ENCODE peak calls at places on chromosomes 4 and X, in eight cellular contexts. A is breast epithelium, V is K562, Z is HL-60, D is HCT116, L is spleen, K is transverse colon, B is suprapubic skin. C is an unnamed sample.

GRCh38 chr4:183098080-183098722 is 856 bp upstream of the WWC2 start:
- DNase-seq in L (peak), D (no peak), Z (no peak), B (peak), V (peak), A (peak), K (peak), C (no peak)

GRCh38 chrX:132757066-132757623 is 201.3 kb downstream of the HS6ST2 start:
- DNase-seq in B (no peak), K (no peak), V (no peak), D (no peak), L (no peak), A (no peak), Z (no peak), C (no peak)

GRCh38 chr4:16029886-16030285 is 53.9 kb downstream of the PROM1 start:
- DNase-seq in Z (no peak), K (no peak), D (no peak), L (no peak), V (no peak), A (no peak), B (no peak), C (no peak)

GRCh38 chr4:98510757-98511517 is 147.5 kb downstream of the TSPAN5 start:
- DNase-seq in D (no peak), L (no peak), Z (peak), K (no peak), B (no peak), V (no peak), A (no peak), C (no peak)

GRCh38 chr4:59091376-59092142 is 1981.4 kb upstream of the IGFBP7 start:
- DNase-seq in D (no peak), Z (no peak), K (no peak), A (no peak), V (no peak), B (no peak), L (peak), C (no peak)

GRCh38 chrX:45903781-45904201 is 641.4 kb downstream of the ZNF674 start:
- DNase-seq in Z (no peak), K (no peak), A (no peak), B (no peak), D (no peak), L (no peak), V (no peak), C (no peak)

GRCh38 chr4:173333658-173334084 is 487 bp downstream of the HMGB2 start:
- DNase-seq in A (peak), B (peak), K (peak), Z (peak), L (peak), V (peak), D (no peak), C (no peak)

GRCh38 chr4:180810581-180810980 is 1432.6 kb upstream of the TENM3 start:
- DNase-seq in D (no peak), V (no peak), Z (no peak), B (no peak), L (no peak), A (no peak), K (no peak), C (no peak)

GRCh38 chrX:139831689-139832456 is 101.0 kb downstream of the ATP11C start:
- DNase-seq in L (no peak), Z (no peak), D (no peak), A (no peak), B (no peak), V (no peak), K (no peak), C (no peak)

GRCh38 chr4:28209371-28209924 is 1348.8 kb downstream of the STIM2 start:
- DNase-seq in Z (no peak), A (no peak), D (no peak), V (no peak), K (no peak), L (no peak), B (no peak), C (no peak)

GRCh38 chr4:5128569-5128968 is 77.3 kb downstream of the STK32B start:
- DNase-seq in D (no peak), Z (no peak), V (no peak), L (no peak), B (no peak), K (no peak), A (no peak), C (no peak)

GRCh38 chr4:34878961-34879360 is 1365.4 kb downstream of the ARAP2 start:
- DNase-seq in A (no peak), L (no peak), V (no peak), B (no peak), D (no peak), K (no peak), Z (no peak), C (no peak)

GRCh38 chr4:156101571-156101970 is 147.9 kb upstream of the CTSO start:
- DNase-seq in B (no peak), Z (no peak), K (no peak), D (no peak), A (no peak), L (no peak), V (no peak), C (no peak)

GRCh38 chrX:13009256-13009655 is 34.3 kb downstream of the TMSB4X start:
- DNase-seq in K (no peak), V (no peak), L (no peak), A (peak), Z (no peak), D (no peak), B (no peak), C (no peak)

GRCh38 chr4:146317783-146318182 is 103.4 kb downstream of the REELD1 start:
- DNase-seq in L (no peak), D (no peak), B (no peak), K (no peak), A (no peak), V (no peak), Z (no peak), C (no peak)

GRCh38 chrX:131053076-131053475 is 5.1 kb upstream of the ARHGAP36 start:
- DNase-seq in K (no peak), A (no peak), L (no peak), Z (no peak), D (no peak), V (no peak), B (no peak), C (no peak)
- TF ChIP-seq POLR2AphosphoS5 in K (no peak), A (no peak), L (no peak), Z (no peak), D (no peak), V (no peak), B (no peak), C (no peak)

GRCh38 chr4:94640151-94640550 is 117.6 kb upstream of the BMPR1B start:
- DNase-seq in L (no peak), A (no peak), D (no peak), K (no peak), V (no peak), B (no peak), Z (no peak), C (no peak)

GRCh38 chr4:94635172-94635571 is 122.6 kb upstream of the BMPR1B start:
- DNase-seq in K (no peak), Z (no peak), V (no peak), A (no peak), B (no peak), D (no peak), L (no peak), C (no peak)

GRCh38 chr4:94639298-94639697 is 118.5 kb upstream of the BMPR1B start:
- DNase-seq in Z (no peak), A (no peak), D (no peak), L (no peak), K (no peak), V (no peak), B (no peak), C (no peak)

GRCh38 chr4:94634266-94634665 is 123.5 kb upstream of the BMPR1B start:
- DNase-seq in A (no peak), V (no peak), Z (no peak), L (no peak), B (no peak), K (no peak), D (no peak), C (no peak)

DNA sequence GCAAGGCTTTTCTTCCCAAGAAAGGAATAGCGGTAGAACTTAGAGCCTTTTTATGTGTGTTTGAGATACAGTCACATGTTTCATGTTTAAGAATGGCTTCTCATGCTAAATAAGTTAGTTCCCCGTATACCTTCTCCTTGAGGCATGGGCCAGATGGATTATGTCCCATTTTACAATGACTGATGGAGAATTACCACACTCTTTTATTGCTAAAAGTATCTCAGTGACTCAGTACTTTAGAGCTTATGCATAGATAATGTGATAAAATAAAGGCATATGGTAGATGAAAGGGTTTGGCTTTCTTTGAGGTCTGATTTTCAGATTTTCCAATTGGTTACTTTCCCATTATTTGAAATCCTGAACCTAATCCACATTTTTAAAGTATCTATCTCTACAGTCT is 121.8 kb upstream of the BMPR1B start:
- DNase-seq in Z (no peak), B (no peak), V (no peak), D (no peak), A (no peak), L (no peak), K (no peak), C (no peak)
- H3K27ac ChIP-seq in Z (no peak), B (no peak), V (no peak), D (no peak), A (no peak), L (no peak), K (no peak), C (no peak)

GRCh38 chrX:154322890-154323289 is 27.3 kb downstream of the TKTL1 start:
- DNase-seq in V (no peak), A (no peak), D (no peak), K (no peak), B (no peak), L (peak), Z (no peak), C (no peak)

GRCh38 chrX:154321152-154321551 is 25.6 kb downstream of the TKTL1 start:
- DNase-seq in B (no peak), D (no peak), K (no peak), V (no peak), A (no peak), Z (no peak), L (peak), C (no peak)

GRCh38 chrX:154320406-154320805 is 24.8 kb downstream of the TKTL1 start:
- DNase-seq in A (no peak), V (no peak), D (no peak), L (peak), K (no peak), B (no peak), Z (no peak), C (no peak)

GRCh38 chrX:154323537-154323936 is 27.9 kb downstream of the TKTL1 start:
- DNase-seq in L (peak), B (no peak), K (no peak), D (no peak), Z (no peak), V (no peak), A (no peak), C (no peak)

DNA sequence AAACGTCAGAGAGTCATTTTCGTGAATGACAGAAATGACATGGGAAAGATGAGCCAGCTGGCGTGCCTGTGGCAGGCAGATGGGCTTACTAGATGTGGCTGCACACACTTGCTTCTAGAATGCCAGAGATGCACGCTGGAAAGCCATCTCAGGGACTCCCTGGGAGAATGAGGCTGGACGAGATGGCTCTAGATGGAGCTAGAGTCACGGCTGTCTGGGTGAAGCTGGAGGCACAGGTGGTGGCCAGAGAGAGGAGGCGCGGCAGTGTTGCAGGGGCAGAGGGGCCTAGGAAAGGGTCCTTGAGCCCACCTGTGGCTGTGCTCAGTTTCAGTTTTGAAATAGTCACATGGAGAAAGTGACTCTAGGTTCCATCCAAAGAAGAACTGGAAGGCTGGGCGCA is 26.0 kb downstream of the TKTL1 start:
- DNase-seq in A (no peak), V (no peak), Z (peak), B (no peak), L (peak), K (peak), D (no peak), C (no peak)
- TF ChIP-seq CTCF in A (no peak), V (peak), Z (no peak), B (no peak), L (no peak), K (no peak), D (no peak), C (peak)

GRCh38 chr4:140947507-140947906 is 185.8 kb downstream of the RNF150 start:
- DNase-seq in A (peak), B (no peak), K (peak), Z (no peak), D (no peak), L (no peak), V (no peak), C (no peak)

GRCh38 chr4:140955528-140956094 is 177.7 kb downstream of the RNF150 start:
- DNase-seq in D (no peak), A (no peak), B (no peak), K (no peak), L (no peak), V (no peak), Z (no peak), C (no peak)

GRCh38 chr4:140952709-140953108 is 180.6 kb downstream of the RNF150 start:
- DNase-seq in K (no peak), L (no peak), V (no peak), B (no peak), A (no peak), D (no peak), Z (no peak), C (no peak)
- TF ChIP-seq POLR2AphosphoS5 in K (no peak), L (no peak), V (no peak), B (no peak), A (no peak), D (no peak), Z (no peak), C (no peak)

DNA sequence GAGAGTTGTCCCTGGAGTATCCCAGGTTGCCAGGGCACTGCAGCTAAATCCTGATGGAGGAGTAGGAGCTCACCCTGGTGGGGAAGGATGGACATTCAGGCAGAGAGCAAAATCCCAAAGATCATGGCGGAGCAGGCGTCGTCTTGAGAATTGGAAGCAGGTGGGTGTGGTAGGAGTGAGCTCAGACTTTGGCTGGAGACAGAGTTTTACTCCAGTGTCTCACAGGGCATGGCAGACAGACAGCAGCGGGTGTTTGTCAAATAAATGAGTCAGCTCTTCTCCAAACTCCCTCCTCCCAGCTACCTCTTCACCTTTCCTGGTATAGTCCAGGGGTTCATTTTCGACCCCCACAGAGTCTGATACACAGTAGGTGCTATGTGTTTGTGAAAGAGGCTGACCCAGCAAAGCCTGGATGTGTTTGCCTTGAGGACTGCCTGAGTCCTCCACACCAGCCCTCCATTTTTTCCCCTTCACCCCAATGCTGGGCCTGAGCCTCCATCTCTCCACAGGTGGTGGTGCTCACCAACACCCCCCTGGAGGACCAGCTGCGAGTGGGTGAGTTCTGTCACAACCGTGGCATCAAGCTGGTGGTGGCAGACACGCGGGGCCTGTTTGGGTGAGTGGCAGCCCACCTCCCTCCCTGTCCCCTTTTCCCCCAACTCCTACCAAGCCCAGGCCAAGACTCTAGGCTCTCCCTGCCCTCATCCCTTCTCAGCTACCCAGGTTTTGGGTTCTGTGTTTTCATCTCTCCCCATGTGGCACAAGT is 6.9 kb downstream of the UBA1 start:
- DNase-seq in K (peak), B (no peak), L (no peak), D (no peak), Z (no peak), V (peak), A (peak), C (peak)
- H3K27ac ChIP-seq in K (peak), B (peak), L (no peak), D (no peak), Z (no peak), V (no peak), A (peak), C (no peak)

GRCh38 chr4:113907559-113907958 is 71.9 kb downstream of the ARSJ start:
- DNase-seq in B (no peak), K (no peak), A (no peak), D (no peak), L (no peak), V (no peak), Z (no peak), C (no peak)

GRCh38 chr4:113905301-113905700 is 74.1 kb downstream of the ARSJ start:
- DNase-seq in Z (no peak), L (no peak), K (no peak), B (no peak), V (no peak), D (no peak), A (no peak), C (no peak)

GRCh38 chr4:113908829-113909228 is 70.6 kb downstream of the ARSJ start:
- DNase-seq in L (no peak), A (no peak), Z (no peak), D (no peak), K (no peak), B (no peak), V (no peak), C (no peak)
- TF ChIP-seq CTCF in L (peak), A (no peak), Z (no peak), D (no peak), K (no peak), B (no peak), V (no peak), C (peak)

DNA sequence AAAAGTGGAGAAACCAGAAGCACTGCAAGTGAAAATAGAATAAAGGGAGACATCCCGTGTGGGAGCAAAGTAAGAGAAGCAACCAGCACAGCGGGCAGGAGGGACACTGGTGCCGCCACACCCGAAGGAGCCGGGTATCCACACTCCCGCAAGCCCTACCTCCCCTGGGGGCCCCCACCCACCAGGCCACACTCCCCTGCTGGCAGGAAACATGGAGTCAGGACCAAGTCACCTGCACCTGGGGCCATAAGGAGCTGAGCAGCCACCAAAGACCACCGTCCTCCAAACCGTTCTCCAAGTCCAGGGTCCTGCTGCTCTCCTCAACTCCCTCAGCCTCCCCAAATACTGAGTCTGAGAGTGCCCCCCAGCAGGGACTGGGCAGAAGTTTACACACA is 30.5 kb downstream of the FGFRL1 start:
- DNase-seq in A (no peak), Z (no peak), B (no peak), L (no peak), V (no peak), D (no peak), K (no peak), C (no peak)
- TF ChIP-seq POLR2AphosphoS5 in A (no peak), Z (no peak), B (no peak), L (no peak), V (no peak), D (no peak), K (no peak), C (no peak)

DNA sequence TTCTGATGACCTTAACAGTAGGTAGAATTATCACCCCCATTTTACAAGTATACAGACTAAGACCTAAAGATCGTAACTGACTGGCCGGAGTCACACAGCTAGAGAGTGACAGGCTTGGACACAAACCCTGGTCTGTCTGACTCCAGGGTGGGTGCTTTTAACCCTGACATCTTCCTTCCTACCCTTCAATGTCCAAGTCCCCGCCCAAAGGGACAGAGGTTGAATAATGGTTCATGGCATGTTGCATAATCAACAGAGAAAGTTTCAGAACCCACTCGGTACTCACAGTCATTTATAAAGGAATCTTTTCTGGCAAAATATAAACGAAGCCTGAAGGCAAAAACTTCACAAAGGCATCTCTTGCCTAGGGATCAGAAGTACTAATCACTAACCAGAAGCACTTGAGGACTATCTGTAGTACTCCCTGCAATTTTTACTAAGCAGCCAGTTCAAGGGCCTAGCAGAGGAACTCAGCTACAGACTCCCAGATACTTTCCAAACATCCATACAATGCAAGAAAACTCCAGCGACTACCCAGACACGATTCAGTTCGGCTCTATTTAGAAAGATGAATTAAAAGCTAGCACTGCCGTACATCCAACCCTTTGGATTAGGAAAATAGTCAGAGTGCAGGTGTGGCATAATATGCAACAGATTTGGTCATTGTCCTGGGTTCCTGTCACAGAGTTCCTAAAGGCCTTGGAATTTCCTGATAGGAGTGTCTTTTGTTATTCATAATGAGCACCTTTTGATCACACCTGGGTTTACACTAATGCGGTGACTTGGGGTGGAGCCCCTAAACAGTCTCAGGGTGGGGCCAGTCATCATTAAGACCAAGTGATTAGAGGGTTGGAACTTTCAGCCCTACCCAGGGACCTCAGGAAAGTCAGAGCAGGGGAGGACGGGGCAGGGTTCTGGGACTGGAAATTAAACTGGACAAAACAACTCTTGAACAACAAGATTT is 44.0 kb downstream of the RELL1 start:
- DNase-seq in L (no peak), D (no peak), K (no peak), B (no peak), V (no peak), Z (no peak), A (no peak), C (no peak)
- H3K27ac ChIP-seq in L (no peak), D (no peak), K (no peak), B (no peak), V (no peak), Z (no peak), A (peak), C (no peak)

GRCh38 chr4:1656132-1656531 is 28.0 kb downstream of the FAM53A start:
- DNase-seq in L (no peak), A (no peak), K (no peak), V (no peak), B (no peak), D (no peak), Z (no peak), C (no peak)
- TF ChIP-seq CTCF in L (no peak), A (no peak), K (no peak), V (no peak), B (no peak), D (no peak), Z (no peak), C (no peak)